ENCODE peak calls at places on chromosomes 2 and 18, in nine cellular contexts. M is neural progenitor cell, P is AG04450, S is pancreas, O is astrocyte, K is sigmoid colon, W is fibroblast of lung, E is AG09309, Y is HFF-Myc. Z is an unnamed sample.

GRCh38 chr18:57816208-57816999 is 13.3 kb upstream of the ATP8B1 start:
- DNase-seq in P (no peak), M (no peak), S (no peak), K (no peak), O (no peak), E (no peak), Y (no peak), W (no peak), Z (no peak)

GRCh38 chr2:227414846-227415245 is 27.1 kb upstream of the SCYGR1 start:
- DNase-seq in M (no peak), W (peak), O (peak), Y (no peak), S (no peak), K (no peak), P (no peak), E (peak), Z (peak)

GRCh38 chr2:226797289-226797988 is 2.2 kb downstream of the IRS1 start:
- DNase-seq in Y (no peak), P (no peak), O (no peak), S (peak), K (peak), M (no peak), E (no peak), W (peak), Z (no peak)

GRCh38 chr2:190649035-190649797 is at the start of gene NAB1:
- DNase-seq in M (peak), W (no peak), Y (no peak), S (peak), O (no peak), P (no peak), K (peak), E (no peak), Z (no peak)

GRCh38 chr2:53896864-53897263 is 37.1 kb upstream of the GPR75 start:
- DNase-seq in O (peak), M (no peak), Y (peak), W (peak), S (no peak), K (no peak), E (peak), P (peak), Z (peak)

GRCh38 chr18:7221424-7222155 is 9.3 kb upstream of the LRRC30 start:
- DNase-seq in M (peak), E (peak), Y (peak), O (peak), K (no peak), W (peak), S (peak), P (peak), Z (peak)

GRCh38 chr2:26605969-26606846 is 35.0 kb downstream of the CIB4 start:
- DNase-seq in S (no peak), W (no peak), O (no peak), K (peak), E (no peak), M (no peak), P (no peak), Y (no peak), Z (no peak)

GRCh38 chr2:107553534-107553933 is 273.2 kb upstream of the RGPD4 start:
- DNase-seq in S (no peak), Y (no peak), W (no peak), P (no peak), M (no peak), K (no peak), E (no peak), O (peak), Z (no peak)

GRCh38 chr2:195592101-195592500 is 64.9 kb upstream of the SLC39A10 start:
- DNase-seq in E (no peak), M (peak), W (no peak), S (no peak), Y (no peak), P (no peak), K (no peak), O (no peak), Z (no peak)

GRCh38 chr2:166084301-166084700 is 43.5 kb downstream of the SCN1A start:
- DNase-seq in E (no peak), K (no peak), O (no peak), W (no peak), S (no peak), Y (no peak), M (no peak), P (no peak), Z (peak)

GRCh38 chr2:212392048-212392447 is 146.6 kb downstream of the ERBB4 start:
- DNase-seq in S (no peak), W (no peak), O (peak), M (no peak), Y (no peak), P (no peak), K (no peak), E (peak), Z (peak)

GRCh38 chr2:219644801-219645480 is 17.5 kb downstream of the SLC4A3 start:
- DNase-seq in P (no peak), O (no peak), W (peak), K (no peak), E (no peak), S (no peak), M (no peak), Y (no peak), Z (no peak)

GRCh38 chr2:241011296-241011600 is 12.8 kb downstream of the SNED1 start:
- DNase-seq in W (no peak), E (no peak), M (no peak), S (no peak), Y (no peak), K (peak), O (no peak), P (no peak), Z (no peak)

GRCh38 chr2:102237176-102237575 is 50.4 kb downstream of the IL1RL2 start:
- DNase-seq in M (no peak), Y (no peak), K (no peak), P (no peak), S (no peak), W (no peak), O (no peak), E (no peak), Z (no peak)

GRCh38 chr2:234827096-234827860 is 124.5 kb upstream of the SH3BP4 start:
- DNase-seq in O (no peak), E (no peak), S (no peak), W (peak), M (no peak), Y (no peak), K (no peak), P (no peak), Z (peak)

GRCh38 chr2:184599054-184599874 is 935 bp downstream of the ZNF804A start:
- DNase-seq in K (no peak), E (no peak), W (peak), M (no peak), Y (no peak), P (no peak), O (peak), S (no peak), Z (peak)

GRCh38 chr2:218569661-218570500 is 1.2 kb downstream of the CNOT9 start:
- DNase-seq in K (no peak), E (no peak), O (peak), Y (no peak), M (peak), S (no peak), W (peak), P (no peak), Z (peak)

GRCh38 chr2:219493086-219493485 is 5.6 kb upstream of the GMPPA start:
- DNase-seq in K (no peak), S (no peak), P (no peak), O (no peak), E (no peak), Y (no peak), W (no peak), M (no peak), Z (no peak)

GRCh38 chr2:191329841-191330240 is 84.6 kb downstream of the MYO1B start:
- DNase-seq in E (no peak), M (no peak), S (no peak), P (no peak), K (no peak), O (no peak), W (no peak), Y (no peak), Z (no peak)

GRCh38 chr2:231604101-231604684 is 11.5 kb downstream of the TEX44 start:
- DNase-seq in O (no peak), E (no peak), S (peak), W (no peak), K (peak), M (peak), P (no peak), Y (no peak), Z (no peak)

GRCh38 chr2:29657674-29658073 is 263.7 kb downstream of the ALK start:
- DNase-seq in M (peak), E (no peak), W (no peak), S (no peak), Y (no peak), K (no peak), P (no peak), O (no peak), Z (no peak)

GRCh38 chr2:37506407-37507068 is 162.1 kb downstream of the QPCT start:
- DNase-seq in M (no peak), S (no peak), K (peak), O (peak), P (peak), Y (no peak), E (no peak), W (peak), Z (peak)

GRCh38 chr18:37493352-37493935 is 72.2 kb downstream of the CELF4 start:
- DNase-seq in P (no peak), K (no peak), M (no peak), O (no peak), Y (no peak), E (no peak), S (no peak), W (no peak), Z (no peak)

GRCh38 chr18:35942133-35942532 is 30.3 kb upstream of the RMP24 start:
- DNase-seq in Y (no peak), E (no peak), M (no peak), K (no peak), S (no peak), W (no peak), P (no peak), O (no peak), Z (no peak)

GRCh38 chr2:64652231-64653173 is 1.2 kb downstream of the SERTAD2 start:
- DNase-seq in E (peak), W (peak), K (peak), M (peak), P (no peak), O (peak), Y (no peak), S (peak), Z (peak)

GRCh38 chr2:9686061-9686460 is 55.3 kb upstream of the YWHAQ start:
- DNase-seq in E (no peak), S (no peak), K (no peak), M (no peak), O (no peak), Y (no peak), W (no peak), P (no peak), Z (no peak)

GRCh38 chr2:126832757-126833156 is 65.9 kb upstream of the TEX51 start:
- DNase-seq in P (no peak), S (no peak), Y (no peak), W (no peak), K (peak), M (no peak), O (no peak), E (no peak), Z (no peak)

GRCh38 chr2:85873679-85874078 is 15.1 kb downstream of the ST3GAL5 start:
- DNase-seq in W (no peak), E (no peak), Y (no peak), K (no peak), M (no peak), P (no peak), S (no peak), O (no peak), Z (no peak)

DNA sequence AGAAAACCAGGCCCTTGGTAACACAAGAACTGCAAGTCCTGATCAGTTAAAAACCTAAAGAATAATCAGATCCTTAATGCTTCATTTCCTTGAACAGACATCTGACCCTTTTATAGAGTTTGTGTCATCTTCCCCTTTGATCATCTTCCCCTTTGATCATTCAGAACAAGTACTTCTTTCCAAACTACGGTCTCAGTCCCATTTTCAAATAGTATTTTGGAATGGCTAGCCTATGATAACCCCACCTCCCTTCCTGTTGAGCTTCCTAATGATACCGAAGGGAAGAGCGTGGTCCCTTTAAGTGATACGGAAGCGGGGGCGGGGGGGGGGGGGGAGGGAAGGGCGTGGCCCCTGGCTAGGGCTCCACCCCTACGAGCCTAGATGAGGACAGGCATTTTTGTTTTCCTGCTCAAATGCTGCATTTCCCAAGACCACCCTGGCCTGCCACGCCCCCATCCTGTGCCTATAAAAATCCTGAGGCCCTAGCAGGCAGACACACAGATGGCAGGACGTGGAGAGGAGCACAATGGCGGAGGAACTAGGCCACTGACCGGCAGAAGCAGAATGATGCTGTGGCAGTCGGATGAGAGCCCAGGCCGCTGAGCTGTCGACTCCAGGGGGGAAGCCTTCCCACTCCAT is 24.1 kb upstream of the CHRNA1 start:
- DNase-seq in M (peak), O (peak), E (no peak), W (peak), K (no peak), P (no peak), S (no peak), Y (peak), Z (no peak)
- H3K4me3 ChIP-seq in M (no peak), O (no peak), E (no peak), W (no peak), K (no peak), P (no peak), S (no peak), Y (peak), Z (no peak)

DNA sequence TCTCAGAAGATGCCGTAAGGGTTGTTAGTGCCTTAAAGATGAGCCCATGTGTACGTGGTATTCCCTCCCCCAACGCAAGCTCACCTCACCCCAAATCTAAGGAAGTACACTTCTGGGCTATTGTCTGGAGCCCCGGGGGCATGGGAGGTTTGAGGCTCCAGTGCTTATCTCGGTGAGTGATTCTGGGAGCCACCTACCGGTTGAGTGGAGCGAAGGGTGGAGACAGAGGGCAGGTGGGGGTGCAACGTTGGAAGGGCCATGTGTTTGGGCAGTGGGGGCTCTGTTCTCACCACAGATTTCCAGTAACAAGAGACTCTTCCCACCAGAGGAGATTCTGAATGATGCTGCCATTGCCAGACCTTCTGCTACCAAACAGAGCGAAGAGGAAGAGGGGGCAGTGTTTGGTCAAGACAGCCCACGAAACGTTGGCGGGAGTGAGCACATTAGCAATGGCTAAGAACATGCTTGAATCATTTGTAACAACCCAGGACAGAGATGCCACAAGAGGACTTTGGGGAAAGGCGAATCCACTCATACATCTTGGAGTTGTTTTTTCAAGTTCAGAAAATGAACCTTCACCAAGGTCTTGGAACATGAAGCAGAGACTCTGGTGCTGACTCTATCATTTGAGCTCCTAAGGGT is 38.7 kb downstream of the TWIST2 start:
- DNase-seq in M (no peak), E (no peak), K (peak), W (no peak), S (no peak), O (no peak), P (no peak), Y (no peak), Z (no peak)
- TF ChIP-seq CTCF in M (no peak), E (no peak), K (no peak), W (no peak), S (no peak), O (no peak), P (no peak), Y (peak), Z (no peak)

GRCh38 chr2:199659207-199659606 is 191.8 kb downstream of the FTCDNL1 start:
- DNase-seq in Y (no peak), P (no peak), M (peak), K (no peak), E (no peak), W (peak), S (no peak), O (peak), Z (peak)
- H3K4me3 ChIP-seq in Y (peak), P (peak), M (peak), K (no peak), E (peak), W (peak), S (no peak), O (peak), Z (peak)

GRCh38 chr2:158048327-158048726 is 53.3 kb upstream of the UPP2 start:
- DNase-seq in P (no peak), O (no peak), W (no peak), S (no peak), Y (no peak), E (no peak), M (no peak), K (no peak), Z (no peak)

GRCh38 chr2:158043181-158043948 is 58.3 kb upstream of the UPP2 start:
- DNase-seq in P (no peak), K (no peak), M (no peak), W (no peak), Y (no peak), O (no peak), S (no peak), E (no peak), Z (no peak)

GRCh38 chr2:158042666-158043065 is 59.0 kb upstream of the UPP2 start:
- DNase-seq in P (no peak), Y (no peak), M (no peak), W (no peak), K (no peak), S (no peak), O (no peak), E (no peak), Z (no peak)

GRCh38 chr2:158047156-158047611 is 54.5 kb upstream of the UPP2 start:
- DNase-seq in W (no peak), P (no peak), Y (no peak), O (no peak), M (no peak), E (no peak), K (no peak), S (no peak), Z (no peak)

GRCh38 chr2:158045362-158045761 is 56.3 kb upstream of the UPP2 start:
- DNase-seq in K (no peak), S (no peak), Y (no peak), P (no peak), E (no peak), W (no peak), O (no peak), M (peak), Z (no peak)
- TF ChIP-seq CTCF in K (no peak), S (no peak), Y (no peak), P (no peak), E (no peak), W (no peak), O (no peak), M (peak), Z (no peak)

GRCh38 chr18:55401638-55402191 is 186.3 kb downstream of the TCF4 start:
- DNase-seq in O (peak), Y (peak), P (peak), W (peak), M (peak), S (no peak), K (peak), E (peak), Z (peak)
- H3K4me3 ChIP-seq in O (peak), Y (peak), P (peak), W (peak), M (no peak), S (no peak), K (peak), E (peak), Z (peak)

GRCh38 chr2:141362311-141362710 is 768.5 kb downstream of the LRP1B start:
- DNase-seq in Y (no peak), O (no peak), E (no peak), M (no peak), W (no peak), K (no peak), P (no peak), S (no peak), Z (peak)
- TF ChIP-seq CTCF in Y (no peak), O (no peak), E (no peak), M (no peak), W (no peak), K (no peak), P (no peak), S (no peak), Z (no peak)

GRCh38 chr2:216371756-216372702 is at the start of gene MARCHF4:
- DNase-seq in M (peak), Y (no peak), O (peak), S (peak), K (peak), W (peak), P (peak), E (no peak), Z (peak)
- H3K4me3 ChIP-seq in M (peak), Y (peak), O (peak), S (peak), K (no peak), W (peak), P (peak), E (peak), Z (peak)

GRCh38 chr2:159615936-159616733 is at the start of gene BAZ2B:
- DNase-seq in S (peak), Y (no peak), O (peak), E (peak), W (peak), P (peak), M (peak), K (peak), Z (peak)

GRCh38 chr2:159612255-159612901 is 4.0 kb downstream of the BAZ2B start:
- DNase-seq in M (peak), O (no peak), E (no peak), W (peak), S (no peak), P (no peak), K (no peak), Y (no peak), Z (peak)

GRCh38 chr2:159614534-159615186 is 1.7 kb downstream of the BAZ2B start:
- DNase-seq in P (no peak), Y (no peak), S (no peak), W (no peak), E (no peak), O (no peak), K (no peak), M (no peak), Z (peak)

GRCh38 chr2:159615187-159615935 is 987 bp downstream of the BAZ2B start:
- DNase-seq in E (peak), W (peak), M (peak), S (peak), Y (peak), O (peak), K (peak), P (peak), Z (peak)

DNA sequence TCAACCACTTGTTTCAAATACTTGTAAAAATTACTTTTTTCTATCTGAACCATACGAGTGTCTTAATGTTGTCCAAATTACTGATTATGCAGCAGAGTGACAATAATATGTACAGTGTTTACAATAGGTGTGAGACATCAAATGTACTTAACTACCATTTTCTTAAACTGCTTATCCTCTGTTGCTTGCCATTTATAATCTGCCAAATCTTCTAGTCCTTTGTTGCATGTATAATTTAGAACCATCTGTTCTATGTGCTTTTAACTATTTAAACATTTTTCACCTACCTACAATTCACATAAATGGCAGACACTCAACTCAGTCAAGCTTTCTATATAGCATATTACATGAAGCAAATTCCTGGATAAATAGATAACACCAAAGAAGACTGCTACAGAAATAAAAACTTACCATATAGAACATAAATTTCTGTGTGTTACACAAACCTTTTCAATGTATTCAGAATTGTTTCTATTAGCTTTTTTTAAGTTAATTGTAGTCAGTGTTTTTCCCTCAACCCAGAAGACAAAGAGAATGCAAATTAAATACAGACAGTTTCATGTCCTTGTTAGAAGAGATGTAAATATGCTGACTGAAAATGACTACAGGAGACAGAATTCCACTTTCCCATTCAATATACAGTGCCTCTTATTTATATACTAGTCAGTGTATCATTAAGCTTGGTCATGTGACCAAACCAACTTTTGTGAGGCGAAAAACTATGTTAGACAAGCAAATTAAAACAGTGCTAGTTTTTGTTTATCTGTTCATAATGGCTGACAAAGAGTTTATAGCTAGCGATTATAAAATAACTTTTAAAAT is 2.6 kb downstream of the BAZ2B start:
- DNase-seq in K (no peak), S (no peak), M (no peak), P (no peak), Y (no peak), E (no peak), O (peak), W (peak), Z (peak)
- TF ChIP-seq CTCF in K (no peak), S (no peak), M (no peak), P (no peak), Y (no peak), E (no peak), O (no peak), W (no peak), Z (no peak)

GRCh38 chr18:46314011-46314410 is 209.8 kb downstream of the HAUS1 start:
- DNase-seq in K (no peak), O (no peak), P (no peak), W (no peak), E (no peak), Y (no peak), S (no peak), M (no peak), Z (no peak)
- H3K4me3 ChIP-seq in K (no peak), O (no peak), P (no peak), W (no peak), E (no peak), Y (no peak), S (no peak), M (no peak), Z (no peak)

Z was measured in fibroblast of the aortic adventitia.